ENCODE peak calls at places on chromosomes 3 and 15, in five cellular contexts. Q, U, T, F and W are unnamed samples.

GRCh38 chr3:141020139-141020940 is 30.8 kb upstream of the SPSB4 start:
- DNase-seq in Q (no peak), U (no peak), F (no peak), T (no peak), W (no peak)

GRCh38 chr3:177665122-177665808 is 468.0 kb upstream of the TBL1XR1 start:
- DNase-seq in T (no peak), U (no peak), Q (no peak), F (no peak), W (no peak)

GRCh38 chr3:40584625-40585189 is 59.9 kb downstream of the ZNF621 start:
- DNase-seq in T (peak; percentile 86), Q (peak; percentile 39), F (peak; percentile 76), U (no peak), W (peak; percentile 32)

GRCh38 chr3:123386477-123387040 is 62.3 kb downstream of the ADCY5 start:
- DNase-seq in T (no peak), F (no peak), U (no peak), Q (no peak), W (no peak)

GRCh38 chr3:104594491-104594890 is 772.2 kb upstream of the ALCAM start:
- DNase-seq in U (no peak), F (no peak), Q (no peak), T (no peak), W (no peak)

GRCh38 chr3:195151866-195152526 is 119.0 kb downstream of the XXYLT1 start:
- DNase-seq in F (no peak), T (no peak), Q (no peak), U (no peak), W (no peak)

GRCh38 chr15:75455982-75456531 is 4.6 kb upstream of the SIN3A start:
- DNase-seq in F (no peak), U (no peak), Q (peak; percentile 42), T (no peak), W (peak; percentile 36)

GRCh38 chr3:72259755-72260589 is 475.0 kb upstream of the PROK2 start:
- DNase-seq in Q (no peak), F (no peak), T (no peak), U (no peak), W (no peak)

GRCh38 chr15:62068071-62068786 is 1.5 kb downstream of the C2CD4A start:
- DNase-seq in T (peak; percentile 59), F (peak; percentile 65), Q (peak; percentile 14), U (no peak), W (peak; percentile 17)

GRCh38 chr3:57192028-57192427 is 7.8 kb downstream of the HESX1 start:
- DNase-seq in U (no peak), T (no peak), F (no peak), Q (no peak), W (no peak)

GRCh38 chr3:182484682-182485081 is 308.6 kb upstream of the ATP11B start:
- DNase-seq in Q (no peak), U (no peak), T (no peak), F (no peak), W (no peak)

GRCh38 chr3:151224268-151224909 is 21.4 kb upstream of the GPR171 start:
- DNase-seq in F (no peak), U (no peak), T (no peak), Q (no peak), W (no peak)